ENCODE peak calls at places on chromosomes 7 and 10, in ten cellular contexts. D is Ammon's horn; A is right cardiac atrium; N is ACHN; Z is neural crest cell; Y is endothelial cell; L is activated CD8-positive, alpha-beta memory T cell treated with anti-CD3 and anti-CD28 coated beads for 24 hours; M is GM12892; C is activated naive CD8-positive, alpha-beta T cell treated with anti-CD3 and anti-CD28 coated beads for 36 hours; S is EL. J is an unnamed sample.

GRCh38 chr7:16007911-16008310 is 321.4 kb upstream of the MEOX2 start:
- DNase-seq in D (no peak), A (no peak), N (no peak), Z (no peak), Y (no peak), L (no peak), M (no peak), C (no peak), S (peak), J (no peak)

GRCh38 chr10:111086602-111087001 is 9.8 kb downstream of the ADRA2A start:
- DNase-seq in D (no peak), A (no peak), N (no peak), Z (no peak), Y (no peak), L (no peak), M (no peak), C (no peak), S (no peak), J (no peak)

GRCh38 chr10:70368774-70369482 is 13.5 kb downstream of the LRRC20 start:
- DNase-seq in D (no peak), A (no peak), N (no peak), Z (no peak), Y (no peak), L (no peak), M (no peak), C (no peak), S (no peak), J (no peak)

GRCh38 chr7:151800861-151801260 is 76.1 kb downstream of the PRKAG2 start:
- DNase-seq in D (no peak), A (no peak), N (no peak), Z (no peak), Y (no peak), L (no peak), M (no peak), C (no peak), S (no peak), J (no peak)

GRCh38 chr7:78176186-78176585 is 377.6 kb downstream of the PHTF2 start:
- DNase-seq in D (no peak), A (no peak), N (no peak), Z (no peak), Y (no peak), L (no peak), M (no peak), C (no peak), S (no peak), J (no peak)

GRCh38 chr10:100696477-100696901 is 48.9 kb upstream of the PAX2 start:
- DNase-seq in D (no peak), A (no peak), N (peak), Z (no peak), Y (no peak), L (no peak), M (no peak), C (no peak), S (no peak), J (no peak)

GRCh38 chr7:15836041-15836440 is 149.6 kb upstream of the MEOX2 start:
- DNase-seq in D (no peak), A (no peak), N (peak), Z (no peak), Y (no peak), L (no peak), M (no peak), C (no peak), S (peak), J (no peak)

GRCh38 chr7:138008588-138009349 is 6.9 kb upstream of the CREB3L2 start:
- DNase-seq in D (peak), A (no peak), N (peak), Z (peak), Y (peak), L (peak), M (no peak), C (no peak), S (peak), J (peak)

GRCh38 chr10:34102917-34103506 is 712.1 kb downstream of the PARD3 start:
- DNase-seq in D (peak), A (no peak), N (no peak), Z (no peak), Y (no peak), L (no peak), M (no peak), C (no peak), S (peak), J (no peak)

GRCh38 chr7:27771111-27771510 is 31.1 kb downstream of the TAX1BP1 start:
- DNase-seq in D (no peak), A (no peak), N (no peak), Z (no peak), Y (no peak), L (no peak), M (no peak), C (no peak), S (no peak), J (no peak)

GRCh38 chr10:74855439-74855838 is 29.0 kb downstream of the KAT6B start:
- DNase-seq in D (no peak), A (no peak), N (no peak), Z (no peak), Y (no peak), L (no peak), M (no peak), C (no peak), S (no peak), J (no peak)

GRCh38 chr7:148153611-148154010 is 437.0 kb upstream of the C7orf33 start:
- DNase-seq in D (no peak), A (peak), N (no peak), Z (no peak), Y (no peak), L (no peak), M (no peak), C (no peak), S (no peak), J (no peak)

GRCh38 chr10:21242915-21243314 is 282.6 kb downstream of the SKIDA1 start:
- DNase-seq in D (no peak), A (no peak), N (no peak), Z (no peak), Y (no peak), L (no peak), M (no peak), C (no peak), S (no peak), J (no peak)

GRCh38 chr10:17415046-17415643 is 39.2 kb downstream of the ST8SIA6 start:
- DNase-seq in D (no peak), A (no peak), N (no peak), Z (no peak), Y (no peak), L (no peak), M (no peak), C (no peak), S (no peak), J (no peak)

GRCh38 chr7:159020987-159021386 is 123.7 kb downstream of the VIPR2 start:
- DNase-seq in D (no peak), A (no peak), N (peak), Z (peak), Y (no peak), L (no peak), M (no peak), C (no peak), S (no peak), J (peak)

GRCh38 chr7:135853499-135853898 is 104.9 kb upstream of the FAM180A start:
- DNase-seq in D (no peak), A (no peak), N (no peak), Z (no peak), Y (no peak), L (no peak), M (no peak), C (no peak), S (peak), J (no peak)

GRCh38 chr7:6271694-6272371 is 591 bp downstream of the CYTH3 start:
- DNase-seq in D (peak), A (peak), N (peak), Z (peak), Y (peak), L (peak), M (peak), C (peak), S (no peak), J (no peak)

GRCh38 chr10:43136995-43137700 is 1.1 kb upstream of the CSGALNACT2 start:
- DNase-seq in D (no peak), A (no peak), N (no peak), Z (no peak), Y (no peak), L (no peak), M (no peak), C (no peak), S (peak), J (no peak)

GRCh38 chr7:42614636-42615035 is 297.2 kb downstream of the C7orf25 start:
- DNase-seq in D (no peak), A (no peak), N (no peak), Z (no peak), Y (no peak), L (no peak), M (no peak), C (no peak), S (no peak), J (no peak)

GRCh38 chr10:78372806-78373205 is 339.1 kb downstream of the RPS24 start:
- DNase-seq in D (no peak), A (no peak), N (no peak), Z (no peak), Y (no peak), L (no peak), M (no peak), C (no peak), S (no peak), J (no peak)

GRCh38 chr7:121334875-121335648 is 6.3 kb downstream of the WNT16 start:
- DNase-seq in D (no peak), A (no peak), N (no peak), Z (no peak), Y (no peak), L (no peak), M (no peak), C (no peak), S (peak), J (no peak)

GRCh38 chr7:133411402-133411801 is 158.5 kb downstream of the EXOC4 start:
- DNase-seq in D (no peak), A (no peak), N (no peak), Z (no peak), Y (no peak), L (no peak), M (no peak), C (no peak), S (no peak), J (no peak)

GRCh38 chr10:68423522-68423921 is 16.4 kb upstream of the RUFY2 start:
- DNase-seq in D (no peak), A (no peak), N (no peak), Z (no peak), Y (peak), L (peak), M (no peak), C (peak), S (no peak), J (no peak)

GRCh38 chr10:59593768-59594167 is 115.9 kb downstream of the SLC16A9 start:
- DNase-seq in D (no peak), A (no peak), N (no peak), Z (no peak), Y (no peak), L (no peak), M (no peak), C (no peak), S (no peak), J (no peak)

GRCh38 chr10:75696536-75696935 is 265.1 kb downstream of the LRMDA start:
- DNase-seq in D (peak), A (no peak), N (no peak), Z (no peak), Y (no peak), L (no peak), M (no peak), C (no peak), S (no peak), J (no peak)

GRCh38 chr7:99034932-99035722 is 108.8 kb downstream of the SMURF1 start:
- DNase-seq in D (no peak), A (no peak), N (no peak), Z (no peak), Y (no peak), L (peak), M (no peak), C (no peak), S (no peak), J (no peak)

GRCh38 chr7:116356979-116357378 is 142.6 kb upstream of the CAV2 start:
- DNase-seq in D (no peak), A (no peak), N (peak), Z (no peak), Y (no peak), L (no peak), M (no peak), C (no peak), S (no peak), J (no peak)

GRCh38 chr10:103659674-103660363 is 166.3 kb downstream of the NEURL1 start:
- DNase-seq in D (peak), A (peak), N (peak), Z (no peak), Y (no peak), L (no peak), M (peak), C (peak), S (peak), J (no peak)

GRCh38 chr7:141866974-141867373 is 25.7 kb upstream of the PRSS37 start:
- DNase-seq in D (no peak), A (no peak), N (no peak), Z (no peak), Y (no peak), L (no peak), M (no peak), C (no peak), S (no peak), J (no peak)

GRCh38 chr7:132580717-132581285 is 4.5 kb upstream of the PLXNA4 start:
- DNase-seq in D (peak), A (peak), N (peak), Z (peak), Y (peak), L (peak), M (peak), C (peak), S (peak), J (peak)

GRCh38 chr10:100998183-100998990 is 1.2 kb upstream of the LZTS2 start:
- DNase-seq in D (peak), A (peak), N (peak), Z (peak), Y (peak), L (peak), M (peak), C (peak), S (peak), J (peak)

GRCh38 chr10:30384791-30385201 is 35.7 kb upstream of the MTPAP start:
- DNase-seq in D (peak), A (no peak), N (peak), Z (peak), Y (peak), L (no peak), M (no peak), C (no peak), S (peak), J (peak)

GRCh38 chr10:458466-458865 is 231.0 kb downstream of the DIP2C start:
- DNase-seq in D (no peak), A (no peak), N (peak), Z (no peak), Y (peak), L (no peak), M (no peak), C (no peak), S (no peak), J (no peak)

GRCh38 chr7:133575726-133576125 is 322.8 kb downstream of the EXOC4 start:
- DNase-seq in D (peak), A (no peak), N (no peak), Z (no peak), Y (no peak), L (no peak), M (no peak), C (no peak), S (no peak), J (no peak)